ENCODE peak calls at places on chromosomes 4 and X, in four cellular contexts. Q is PC-9, I is heart right ventricle, R is upper lobe of right lung. J is an unnamed sample.

GRCh38 chrX:65596270-65596669 is 61.7 kb upstream of the LAS1L start:
- DNase-seq in I (no peak), Q (no peak), R (no peak), J (no peak)

GRCh38 chr4:188550296-188550695 is 411.1 kb downstream of the TRIML1 start:
- DNase-seq in Q (no peak), R (no peak), I (no peak), J (no peak)

GRCh38 chr4:20126906-20127305 is 124.8 kb upstream of the SLIT2 start:
- DNase-seq in Q (no peak), R (no peak), I (no peak), J (no peak)

GRCh38 chr4:125432078-125432477 is 117.3 kb downstream of the FAT4 start:
- DNase-seq in Q (no peak), R (no peak), I (no peak), J (no peak)

GRCh38 chr4:110164856-110165255 is 33.6 kb downstream of the ELOVL6 start:
- DNase-seq in I (no peak), R (no peak), Q (no peak), J (no peak)

GRCh38 chr4:178448372-178449040 is 1006.3 kb upstream of the AGA start:
- DNase-seq in Q (no peak), I (no peak), R (no peak), J (no peak)

GRCh38 chrX:71923516-71923915 is 12.9 kb downstream of the NHSL2 start:
- DNase-seq in I (no peak), R (no peak), Q (no peak), J (no peak)

GRCh38 chr4:121514443-121514842 is 133.6 kb upstream of the QRFPR start:
- DNase-seq in Q (no peak), R (no peak), I (no peak), J (no peak)

GRCh38 chr4:8854866-8855265 is 16.8 kb downstream of the HMX1 start:
- DNase-seq in Q (no peak), R (no peak), I (no peak), J (no peak)

GRCh38 chr4:147780137-147780777 is 48.4 kb downstream of the ARHGAP10 start:
- DNase-seq in Q (no peak), R (peak; percentile 78), I (no peak), J (no peak)

GRCh38 chr4:4921077-4921476 is 61.6 kb downstream of the MSX1 start:
- DNase-seq in R (no peak), Q (no peak), I (no peak), J (no peak)

GRCh38 chrX:17375361-17375630 is 296 bp downstream of the NHS start:
- DNase-seq in Q (no peak), R (no peak), I (no peak), J (no peak)

GRCh38 chrX:110087485-110088356 is 84.8 kb downstream of the TMEM164 start:
- DNase-seq in R (no peak), I (no peak), Q (peak; percentile 69), J (no peak)

GRCh38 chrX:155441097-155441496 is 17.3 kb downstream of the F8A3 start:
- DNase-seq in Q (no peak), R (no peak), I (no peak), J (no peak)

GRCh38 chr4:52142816-52143215 is 91.7 kb downstream of the SPATA18 start:
- DNase-seq in R (no peak), I (no peak), Q (no peak), J (no peak)

GRCh38 chr4:163492951-163493504 is 1.5 kb upstream of the TMA16 start:
- DNase-seq in I (no peak), Q (no peak), R (no peak), J (no peak)

GRCh38 chr4:44671636-44672035 is 6.6 kb upstream of the GUF1 start:
- DNase-seq in I (no peak), R (no peak), Q (no peak), J (no peak)

GRCh38 chr4:8419222-8420041 is 21.1 kb downstream of the ACOX3 start:
- DNase-seq in Q (no peak), I (no peak), R (no peak), J (no peak)

GRCh38 chr4:3201718-3202702 is 46.9 kb upstream of the MSANTD1 start:
- DNase-seq in I (no peak), Q (no peak), R (no peak), J (no peak)

GRCh38 chrX:143466130-143466529 is 51.1 kb downstream of the SPANXN3 start:
- DNase-seq in R (no peak), Q (no peak), I (no peak), J (no peak)

GRCh38 chr4:55617587-55618197 is 18.4 kb downstream of the NMU start:
- DNase-seq in R (no peak), Q (no peak), I (no peak), J (no peak)

GRCh38 chr4:169009281-169010124 is 552 bp downstream of the CBR4 start:
- DNase-seq in Q (peak; percentile 44), I (peak; percentile 59), R (peak; percentile 86), J (no peak)

GRCh38 chr4:128521634-128522253 is 234.1 kb upstream of the PGRMC2 start:
- DNase-seq in R (no peak), I (no peak), Q (no peak), J (no peak)

GRCh38 chrX:24364326-24364725 is 3.9 kb downstream of the SUPT20HL1 start:
- DNase-seq in I (no peak), Q (no peak), R (no peak), J (no peak)

GRCh38 chr4:75141162-75141561 is 208.2 kb downstream of the PARM1 start:
- DNase-seq in I (no peak), R (no peak), Q (no peak), J (no peak)

GRCh38 chrX:72381439-72382198 is 75.9 kb upstream of the CITED1 start:
- DNase-seq in R (no peak), Q (no peak), I (no peak), J (no peak)

GRCh38 chr4:35300996-35301774 is 943.1 kb downstream of the ARAP2 start:
- DNase-seq in R (no peak), I (no peak), Q (no peak), J (no peak)

GRCh38 chr4:132564920-132565319 is 584.2 kb upstream of the PCDH10 start:
- DNase-seq in Q (peak; percentile 45), I (no peak), R (no peak), J (no peak)

GRCh38 chr4:53421791-53422190 is 44.4 kb downstream of the FIP1L1 start:
- DNase-seq in R (no peak), Q (no peak), I (no peak), J (no peak)

GRCh38 chrX:129779086-129779672 is 570 bp upstream of the SASH3 start:
- DNase-seq in R (no peak), I (no peak), Q (no peak), J (no peak)

GRCh38 chr4:101205878-101206277 is 141.4 kb downstream of the PPP3CA start:
- DNase-seq in Q (no peak), R (no peak), I (no peak), J (no peak)

GRCh38 chr4:11281720-11282119 is 147.0 kb downstream of the HS3ST1 start:
- DNase-seq in I (no peak), R (no peak), Q (no peak), J (no peak)

GRCh38 chrX:36214924-36215323 is 295.4 kb downstream of the CFAP47 start:
- DNase-seq in Q (no peak), I (no peak), R (no peak), J (no peak)

GRCh38 chrX:115372026-115372610 is 82.6 kb downstream of the LUZP4 start:
- DNase-seq in I (no peak), R (no peak), Q (peak; percentile 33), J (no peak)

GRCh38 chrX:149284616-149285015 is 220.5 kb downstream of the IDS start:
- DNase-seq in Q (no peak), I (no peak), R (no peak), J (no peak)

DNA sequence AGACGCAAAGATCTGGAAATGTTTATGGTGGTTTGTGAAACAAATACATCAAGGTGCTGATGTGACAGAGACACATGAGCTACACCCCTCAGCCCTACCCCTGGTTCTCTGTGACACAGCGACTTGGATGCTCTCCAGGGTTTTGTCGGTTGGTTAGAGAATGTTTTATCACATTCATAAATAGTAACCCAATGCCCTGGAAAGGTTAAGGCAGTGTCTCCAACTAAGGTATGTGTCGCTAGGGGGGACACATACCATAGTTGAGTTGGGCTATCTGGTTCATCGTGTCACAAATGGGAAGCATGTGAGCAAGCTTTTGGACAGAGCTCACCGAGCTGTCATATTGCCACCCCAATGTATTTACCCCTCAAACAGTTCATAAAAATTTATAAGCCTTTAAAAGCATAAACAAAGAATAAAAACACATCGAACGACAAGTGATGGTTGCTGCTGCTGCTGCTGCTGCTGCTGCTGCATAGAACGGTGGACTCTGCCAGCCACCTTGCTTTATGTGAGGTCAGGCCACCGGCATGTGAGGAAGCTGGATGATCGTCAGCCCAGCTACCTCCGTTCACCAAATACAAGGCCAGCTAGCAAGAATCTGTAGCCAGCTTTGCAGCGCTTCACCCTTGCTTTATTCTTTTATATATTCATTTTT is 55.9 kb downstream of the STOX2 start:
- DNase-seq in R (no peak), I (no peak), Q (no peak), J (no peak)
- H3K4me1 ChIP-seq in R (no peaks in the 10 kb centered on the region), I (peaks cover 31% of the 10 kb centered on the region), Q (no peaks in the 10 kb centered on the region), J (peaks cover 14% of the 10 kb centered on the region)

GRCh38 chr4:5930456-5930855 is 37.6 kb upstream of the CRMP1 start:
- DNase-seq in R (no peak), Q (no peak), I (no peak), J (no peak)
- H3K4me1 ChIP-seq in R (no peaks in the 10 kb centered on the region), Q (no peaks in the 10 kb centered on the region), I (no peaks in the 10 kb centered on the region), J (no peaks in the 10 kb centered on the region)

GRCh38 chr4:185726931-185727330 is 85.1 kb downstream of the SORBS2 start:
- DNase-seq in R (no peak), I (no peak), Q (no peak), J (no peak)

GRCh38 chr4:185721949-185722316 is 90.1 kb downstream of the SORBS2 start:
- DNase-seq in R (no peak), I (no peak), Q (no peak), J (no peak)

GRCh38 chr4:185719493-185719843 is 92.5 kb downstream of the SORBS2 start:
- DNase-seq in R (no peak), I (no peak), Q (no peak), J (no peak)

GRCh38 chr4:185721190-185721948 is 90.6 kb downstream of the SORBS2 start:
- DNase-seq in I (no peak), R (no peak), Q (no peak), J (no peak)

DNA sequence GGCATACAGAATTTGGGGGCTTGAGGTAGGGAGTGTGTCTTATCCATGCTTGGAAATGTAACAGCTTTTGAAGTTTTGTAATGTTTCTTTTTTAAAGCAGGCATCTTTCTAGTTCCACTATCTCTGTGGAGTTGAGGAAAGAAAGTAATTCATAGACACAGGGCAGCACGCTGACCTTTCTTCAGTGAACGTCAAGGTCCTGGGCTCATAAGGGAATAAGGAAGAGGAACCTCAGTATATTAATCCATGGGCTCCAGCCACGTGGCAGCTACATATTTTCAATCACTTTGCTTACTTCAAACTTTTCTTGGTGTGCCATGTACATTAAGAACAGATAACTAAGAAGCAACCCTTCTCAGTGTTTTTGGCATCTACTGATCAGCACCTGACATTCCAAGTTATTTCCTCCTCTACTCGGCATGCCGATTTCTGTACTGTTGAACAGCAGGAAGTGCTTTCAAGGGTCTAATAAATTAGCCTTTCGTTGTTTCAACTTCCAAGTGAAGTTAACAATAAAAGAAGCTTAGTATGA is 88.3 kb downstream of the SORBS2 start:
- DNase-seq in I (no peak), R (no peak), Q (no peak), J (no peak)
- H3K4me1 ChIP-seq in I (peaks cover 96% of the 10 kb centered on the region), R (peaks cover 20% of the 10 kb centered on the region), Q (no peaks in the 10 kb centered on the region), J (peaks cover 8% of the 10 kb centered on the region)

DNA sequence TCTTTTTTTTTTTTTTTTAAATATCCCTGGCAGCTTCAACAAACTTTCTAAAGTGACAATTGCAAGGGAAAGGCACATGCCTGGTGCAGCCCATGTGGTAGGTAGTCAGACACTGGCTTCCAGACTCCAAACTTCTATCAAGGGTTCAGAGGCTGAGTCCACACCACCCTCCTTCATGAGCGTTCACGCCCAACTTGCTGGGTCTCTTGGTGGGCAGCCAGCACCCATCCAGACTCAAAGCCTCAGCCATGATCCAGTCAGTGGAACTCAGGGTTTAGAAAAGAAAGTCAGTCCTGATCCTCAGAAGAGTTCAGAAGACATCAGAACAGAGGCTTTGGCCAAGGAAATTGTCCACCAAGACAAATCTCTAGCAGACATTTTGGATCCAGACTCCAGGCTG is 141.5 kb downstream of the SOWAHB start:
- DNase-seq in I (no peak), Q (no peak), R (no peak), J (no peak)
- H3K4me1 ChIP-seq in I (peaks cover 47% of the 10 kb centered on the region), Q (no peaks in the 10 kb centered on the region), R (peaks cover 16% of the 10 kb centered on the region), J (peaks cover 29% of the 10 kb centered on the region)